ENCODE peak calls at places on chromosomes 5 and 9, in eight cellular contexts. One of them, this sample, is unnamed.
A peak's percentile ranks its signal among the peaks of the same experiment; 100 is the strongest.

GRCh38 chr5:137758719-137759312 is 4.7 kb upstream of the HNRNPA0 start:
- DNase-seq in GM23248: peak; percentile 6
- DNase-seq in nephron progenitor cell: no peak
- DNase-seq in frontal cortex: no peak
- DNase-seq in DMS153: no peak
- DNase-seq in activated CD4-positive, alpha-beta T cell treated with anti-CD3 and anti-CD28 coated beads for 36 hours: no peak
- DNase-seq in stomach: no peak
- DNase-seq in activated T-helper 1 cell treated with Interleukin-2 at 50 U/mL for 16 hours: no peak
- DNase-seq in this sample: no peak

GRCh38 chr5:175680463-175680862 is 22.6 kb downstream of the HRH2 start:
- DNase-seq in GM23248: no peak
- DNase-seq in nephron progenitor cell: no peak
- DNase-seq in frontal cortex: no peak
- DNase-seq in DMS153: no peak
- DNase-seq in activated CD4-positive, alpha-beta T cell treated with anti-CD3 and anti-CD28 coated beads for 36 hours: no peak
- DNase-seq in stomach: no peak
- DNase-seq in activated T-helper 1 cell treated with Interleukin-2 at 50 U/mL for 16 hours: no peak
- DNase-seq in this sample: no peak

GRCh38 chr5:154308457-154309360 is 118.2 kb downstream of the GALNT10 start:
- DNase-seq in GM23248: peak; percentile 93
- DNase-seq in nephron progenitor cell: no peak
- DNase-seq in frontal cortex: no peak
- DNase-seq in DMS153: no peak
- DNase-seq in activated CD4-positive, alpha-beta T cell treated with anti-CD3 and anti-CD28 coated beads for 36 hours: no peak
- DNase-seq in stomach: no peak
- DNase-seq in activated T-helper 1 cell treated with Interleukin-2 at 50 U/mL for 16 hours: no peak
- DNase-seq in this sample: no peak

GRCh38 chr5:142145106-142145900 is 36.7 kb downstream of the NDFIP1 start:
- DNase-seq in GM23248: peak; percentile 80
- DNase-seq in nephron progenitor cell: peak; percentile 56
- DNase-seq in frontal cortex: peak; percentile 19
- DNase-seq in DMS153: no peak
- DNase-seq in activated CD4-positive, alpha-beta T cell treated with anti-CD3 and anti-CD28 coated beads for 36 hours: peak; percentile 78
- DNase-seq in stomach: peak; percentile 66
- DNase-seq in activated T-helper 1 cell treated with Interleukin-2 at 50 U/mL for 16 hours: peak; percentile 6
- DNase-seq in this sample: peak; percentile 79

GRCh38 chr5:83124593-83124992 is 47.2 kb downstream of the XRCC4 start:
- DNase-seq in GM23248: no peak
- DNase-seq in nephron progenitor cell: no peak
- DNase-seq in frontal cortex: no peak
- DNase-seq in DMS153: no peak
- DNase-seq in activated CD4-positive, alpha-beta T cell treated with anti-CD3 and anti-CD28 coated beads for 36 hours: no peak
- DNase-seq in stomach: no peak
- DNase-seq in activated T-helper 1 cell treated with Interleukin-2 at 50 U/mL for 16 hours: no peak
- DNase-seq in this sample: no peak

GRCh38 chr9:123609844-123610243 is 253.8 kb downstream of the CRB2 start:
- DNase-seq in GM23248: peak; percentile 40
- DNase-seq in nephron progenitor cell: no peak
- DNase-seq in frontal cortex: no peak
- DNase-seq in DMS153: no peak
- DNase-seq in activated CD4-positive, alpha-beta T cell treated with anti-CD3 and anti-CD28 coated beads for 36 hours: no peak
- DNase-seq in stomach: no peak
- DNase-seq in activated T-helper 1 cell treated with Interleukin-2 at 50 U/mL for 16 hours: no peak
- DNase-seq in this sample: no peak

GRCh38 chr5:137279631-137280236 is 219.4 kb downstream of the SPOCK1 start:
- DNase-seq in GM23248: no peak
- DNase-seq in nephron progenitor cell: no peak
- DNase-seq in frontal cortex: no peak
- DNase-seq in DMS153: peak; percentile 21
- DNase-seq in activated CD4-positive, alpha-beta T cell treated with anti-CD3 and anti-CD28 coated beads for 36 hours: no peak
- DNase-seq in stomach: no peak
- DNase-seq in activated T-helper 1 cell treated with Interleukin-2 at 50 U/mL for 16 hours: no peak
- DNase-seq in this sample: no peak

GRCh38 chr5:133824661-133825254 is 143.7 kb downstream of the C5orf15 start:
- DNase-seq in GM23248: no peak
- DNase-seq in nephron progenitor cell: no peak
- DNase-seq in frontal cortex: no peak
- DNase-seq in DMS153: no peak
- DNase-seq in activated CD4-positive, alpha-beta T cell treated with anti-CD3 and anti-CD28 coated beads for 36 hours: peak; percentile 60
- DNase-seq in stomach: no peak
- DNase-seq in activated T-helper 1 cell treated with Interleukin-2 at 50 U/mL for 16 hours: no peak
- DNase-seq in this sample: no peak

GRCh38 chr9:89309608-89310485 is 1.1 kb upstream of the CKS2 start:
- DNase-seq in GM23248: peak; percentile 30
- DNase-seq in nephron progenitor cell: no peak
- DNase-seq in frontal cortex: no peak
- DNase-seq in DMS153: no peak
- DNase-seq in activated CD4-positive, alpha-beta T cell treated with anti-CD3 and anti-CD28 coated beads for 36 hours: peak; percentile 31
- DNase-seq in stomach: no peak
- DNase-seq in activated T-helper 1 cell treated with Interleukin-2 at 50 U/mL for 16 hours: no peak
- DNase-seq in this sample: peak; percentile 49

GRCh38 chr9:70539526-70539925 is 125.1 kb upstream of the KLF9 start:
- DNase-seq in GM23248: no peak
- DNase-seq in nephron progenitor cell: no peak
- DNase-seq in frontal cortex: no peak
- DNase-seq in DMS153: no peak
- DNase-seq in activated CD4-positive, alpha-beta T cell treated with anti-CD3 and anti-CD28 coated beads for 36 hours: no peak
- DNase-seq in stomach: no peak
- DNase-seq in activated T-helper 1 cell treated with Interleukin-2 at 50 U/mL for 16 hours: no peak
- DNase-seq in this sample: no peak

GRCh38 chr9:113520109-113520642 is 56.6 kb downstream of the RGS3 start:
- DNase-seq in GM23248: peak; percentile 27
- DNase-seq in nephron progenitor cell: no peak
- DNase-seq in frontal cortex: no peak
- DNase-seq in DMS153: no peak
- DNase-seq in activated CD4-positive, alpha-beta T cell treated with anti-CD3 and anti-CD28 coated beads for 36 hours: peak; percentile 73
- DNase-seq in stomach: no peak
- DNase-seq in activated T-helper 1 cell treated with Interleukin-2 at 50 U/mL for 16 hours: peak; percentile 30
- DNase-seq in this sample: peak; percentile 69

GRCh38 chr5:88743231-88743879 is 139.6 kb downstream of the MEF2C start:
- DNase-seq in GM23248: peak; percentile 20
- DNase-seq in nephron progenitor cell: no peak
- DNase-seq in frontal cortex: no peak
- DNase-seq in DMS153: no peak
- DNase-seq in activated CD4-positive, alpha-beta T cell treated with anti-CD3 and anti-CD28 coated beads for 36 hours: no peak
- DNase-seq in stomach: no peak
- DNase-seq in activated T-helper 1 cell treated with Interleukin-2 at 50 U/mL for 16 hours: no peak
- DNase-seq in this sample: no peak

GRCh38 chr9:133114451-133114885 is 6.6 kb downstream of the RALGDS start:
- DNase-seq in GM23248: peak; percentile 58
- DNase-seq in nephron progenitor cell: no peak
- DNase-seq in frontal cortex: peak; percentile 63
- DNase-seq in DMS153: peak; percentile 70
- DNase-seq in activated CD4-positive, alpha-beta T cell treated with anti-CD3 and anti-CD28 coated beads for 36 hours: no peak
- DNase-seq in stomach: no peak
- DNase-seq in activated T-helper 1 cell treated with Interleukin-2 at 50 U/mL for 16 hours: no peak
- DNase-seq in this sample: no peak

GRCh38 chr9:81224166-81224858 is 465.0 kb downstream of the TLE1 start:
- DNase-seq in GM23248: no peak
- DNase-seq in nephron progenitor cell: no peak
- DNase-seq in frontal cortex: no peak
- DNase-seq in DMS153: no peak
- DNase-seq in activated CD4-positive, alpha-beta T cell treated with anti-CD3 and anti-CD28 coated beads for 36 hours: no peak
- DNase-seq in stomach: no peak
- DNase-seq in activated T-helper 1 cell treated with Interleukin-2 at 50 U/mL for 16 hours: no peak
- DNase-seq in this sample: no peak

GRCh38 chr5:93620487-93621339 is 37.7 kb downstream of the NR2F1 start:
- DNase-seq in GM23248: peak; percentile 85
- DNase-seq in nephron progenitor cell: peak; percentile 76
- DNase-seq in frontal cortex: peak; percentile 72
- DNase-seq in DMS153: peak; percentile 59
- DNase-seq in activated CD4-positive, alpha-beta T cell treated with anti-CD3 and anti-CD28 coated beads for 36 hours: peak; percentile 77
- DNase-seq in stomach: peak; percentile 71
- DNase-seq in activated T-helper 1 cell treated with Interleukin-2 at 50 U/mL for 16 hours: no peak
- DNase-seq in this sample: peak; percentile 77

GRCh38 chr9:13939129-13939528 is 374.8 kb downstream of the NFIB start:
- DNase-seq in GM23248: peak; percentile 89
- DNase-seq in nephron progenitor cell: no peak
- DNase-seq in frontal cortex: no peak
- DNase-seq in DMS153: no peak
- DNase-seq in activated CD4-positive, alpha-beta T cell treated with anti-CD3 and anti-CD28 coated beads for 36 hours: no peak
- DNase-seq in stomach: no peak
- DNase-seq in activated T-helper 1 cell treated with Interleukin-2 at 50 U/mL for 16 hours: no peak
- DNase-seq in this sample: no peak

GRCh38 chr5:54378707-54379106 is 68.3 kb upstream of the ARL15 start:
- DNase-seq in GM23248: no peak
- DNase-seq in nephron progenitor cell: no peak
- DNase-seq in frontal cortex: no peak
- DNase-seq in DMS153: no peak
- DNase-seq in activated CD4-positive, alpha-beta T cell treated with anti-CD3 and anti-CD28 coated beads for 36 hours: no peak
- DNase-seq in stomach: no peak
- DNase-seq in activated T-helper 1 cell treated with Interleukin-2 at 50 U/mL for 16 hours: no peak
- DNase-seq in this sample: no peak

GRCh38 chr9:135105211-135105745 is 17.8 kb downstream of the OLFM1 start:
- DNase-seq in GM23248: no peak
- DNase-seq in nephron progenitor cell: no peak
- DNase-seq in frontal cortex: no peak
- DNase-seq in DMS153: no peak
- DNase-seq in activated CD4-positive, alpha-beta T cell treated with anti-CD3 and anti-CD28 coated beads for 36 hours: no peak
- DNase-seq in stomach: no peak
- DNase-seq in activated T-helper 1 cell treated with Interleukin-2 at 50 U/mL for 16 hours: no peak
- DNase-seq in this sample: no peak

GRCh38 chr9:106864533-106865143 is 1.7 kb downstream of the ZNF462 start:
- DNase-seq in GM23248: peak; percentile 56
- DNase-seq in nephron progenitor cell: no peak
- DNase-seq in frontal cortex: no peak
- DNase-seq in DMS153: no peak
- DNase-seq in activated CD4-positive, alpha-beta T cell treated with anti-CD3 and anti-CD28 coated beads for 36 hours: no peak
- DNase-seq in stomach: no peak
- DNase-seq in activated T-helper 1 cell treated with Interleukin-2 at 50 U/mL for 16 hours: no peak
- DNase-seq in this sample: no peak

GRCh38 chr9:4366649-4367330 is 66.9 kb upstream of the GLIS3 start:
- DNase-seq in GM23248: peak; percentile 70
- DNase-seq in nephron progenitor cell: peak; percentile 26
- DNase-seq in frontal cortex: peak; percentile 17
- DNase-seq in DMS153: peak; percentile 56
- DNase-seq in activated CD4-positive, alpha-beta T cell treated with anti-CD3 and anti-CD28 coated beads for 36 hours: peak; percentile 53
- DNase-seq in stomach: peak; percentile 37
- DNase-seq in activated T-helper 1 cell treated with Interleukin-2 at 50 U/mL for 16 hours: no peak
- DNase-seq in this sample: peak; percentile 26

GRCh38 chr9:105299190-105299854 is 54.9 kb downstream of the SLC44A1 start:
- DNase-seq in GM23248: peak; percentile 94
- DNase-seq in nephron progenitor cell: no peak
- DNase-seq in frontal cortex: no peak
- DNase-seq in DMS153: no peak
- DNase-seq in activated CD4-positive, alpha-beta T cell treated with anti-CD3 and anti-CD28 coated beads for 36 hours: peak; percentile 34
- DNase-seq in stomach: peak; percentile 41
- DNase-seq in activated T-helper 1 cell treated with Interleukin-2 at 50 U/mL for 16 hours: no peak
- DNase-seq in this sample: no peak

GRCh38 chr9:74951725-74952151 is 974 bp downstream of the C9orf40 start:
- DNase-seq in GM23248: peak; percentile 68
- DNase-seq in nephron progenitor cell: peak; percentile 59
- DNase-seq in frontal cortex: peak; percentile 30
- DNase-seq in DMS153: no peak
- DNase-seq in activated CD4-positive, alpha-beta T cell treated with anti-CD3 and anti-CD28 coated beads for 36 hours: peak; percentile 65
- DNase-seq in stomach: peak; percentile 53
- DNase-seq in activated T-helper 1 cell treated with Interleukin-2 at 50 U/mL for 16 hours: peak; percentile 10
- DNase-seq in this sample: peak; percentile 41

GRCh38 chr9:16133556-16134227 is 580.8 kb downstream of the CCDC171 start:
- DNase-seq in GM23248: peak; percentile 78
- DNase-seq in nephron progenitor cell: peak; percentile 48
- DNase-seq in frontal cortex: no peak
- DNase-seq in DMS153: no peak
- DNase-seq in activated CD4-positive, alpha-beta T cell treated with anti-CD3 and anti-CD28 coated beads for 36 hours: peak; percentile 52
- DNase-seq in stomach: no peak
- DNase-seq in activated T-helper 1 cell treated with Interleukin-2 at 50 U/mL for 16 hours: no peak
- DNase-seq in this sample: peak; percentile 47

GRCh38 chr5:14157494-14157782 is 14.3 kb downstream of the TRIO start:
- DNase-seq in GM23248: no peak
- DNase-seq in nephron progenitor cell: no peak
- DNase-seq in frontal cortex: no peak
- DNase-seq in DMS153: no peak
- DNase-seq in activated CD4-positive, alpha-beta T cell treated with anti-CD3 and anti-CD28 coated beads for 36 hours: no peak
- DNase-seq in stomach: no peak
- DNase-seq in activated T-helper 1 cell treated with Interleukin-2 at 50 U/mL for 16 hours: no peak
- DNase-seq in this sample: no peak

GRCh38 chr9:20925256-20926046 is 106.0 kb downstream of the HACD4 start:
- DNase-seq in GM23248: no peak
- DNase-seq in nephron progenitor cell: no peak
- DNase-seq in frontal cortex: no peak
- DNase-seq in DMS153: no peak
- DNase-seq in activated CD4-positive, alpha-beta T cell treated with anti-CD3 and anti-CD28 coated beads for 36 hours: no peak
- DNase-seq in stomach: no peak
- DNase-seq in activated T-helper 1 cell treated with Interleukin-2 at 50 U/mL for 16 hours: no peak
- DNase-seq in this sample: no peak

GRCh38 chr5:117463836-117464235 is 889.2 kb upstream of the SEMA6A start:
- DNase-seq in GM23248: no peak
- DNase-seq in nephron progenitor cell: no peak
- DNase-seq in frontal cortex: no peak
- DNase-seq in DMS153: no peak
- DNase-seq in activated CD4-positive, alpha-beta T cell treated with anti-CD3 and anti-CD28 coated beads for 36 hours: no peak
- DNase-seq in stomach: no peak
- DNase-seq in activated T-helper 1 cell treated with Interleukin-2 at 50 U/mL for 16 hours: no peak
- DNase-seq in this sample: no peak

GRCh38 chr5:134905246-134905996 is 490 bp downstream of the PCBD2 start:
- DNase-seq in GM23248: peak; percentile 78
- DNase-seq in nephron progenitor cell: no peak
- DNase-seq in frontal cortex: peak; percentile 58
- DNase-seq in DMS153: peak; percentile 30
- DNase-seq in activated CD4-positive, alpha-beta T cell treated with anti-CD3 and anti-CD28 coated beads for 36 hours: peak; percentile 76
- DNase-seq in stomach: peak; percentile 58
- DNase-seq in activated T-helper 1 cell treated with Interleukin-2 at 50 U/mL for 16 hours: peak; percentile 26
- DNase-seq in this sample: no peak

GRCh38 chr5:75167345-75167744 is 69.3 kb downstream of the ANKRD31 start:
- DNase-seq in GM23248: peak; percentile 17
- DNase-seq in nephron progenitor cell: no peak
- DNase-seq in frontal cortex: no peak
- DNase-seq in DMS153: no peak
- DNase-seq in activated CD4-positive, alpha-beta T cell treated with anti-CD3 and anti-CD28 coated beads for 36 hours: no peak
- DNase-seq in stomach: no peak
- DNase-seq in activated T-helper 1 cell treated with Interleukin-2 at 50 U/mL for 16 hours: no peak
- DNase-seq in this sample: no peak

GRCh38 chr5:89350684-89351083 is 467.7 kb upstream of the MEF2C start:
- DNase-seq in GM23248: no peak
- DNase-seq in nephron progenitor cell: no peak
- DNase-seq in frontal cortex: no peak
- DNase-seq in DMS153: no peak
- DNase-seq in activated CD4-positive, alpha-beta T cell treated with anti-CD3 and anti-CD28 coated beads for 36 hours: no peak
- DNase-seq in stomach: no peak
- DNase-seq in activated T-helper 1 cell treated with Interleukin-2 at 50 U/mL for 16 hours: no peak
- DNase-seq in this sample: no peak

GRCh38 chr5:113147088-113147487 is 170.5 kb downstream of the DCP2 start:
- DNase-seq in GM23248: peak; percentile 93
- DNase-seq in nephron progenitor cell: no peak
- DNase-seq in frontal cortex: no peak
- DNase-seq in DMS153: no peak
- DNase-seq in activated CD4-positive, alpha-beta T cell treated with anti-CD3 and anti-CD28 coated beads for 36 hours: no peak
- DNase-seq in stomach: no peak
- DNase-seq in activated T-helper 1 cell treated with Interleukin-2 at 50 U/mL for 16 hours: no peak
- DNase-seq in this sample: no peak

GRCh38 chr9:99054581-99054980 is 50.3 kb upstream of the TGFBR1 start:
- DNase-seq in GM23248: peak; percentile 61
- DNase-seq in nephron progenitor cell: no peak
- DNase-seq in frontal cortex: no peak
- DNase-seq in DMS153: no peak
- DNase-seq in activated CD4-positive, alpha-beta T cell treated with anti-CD3 and anti-CD28 coated beads for 36 hours: no peak
- DNase-seq in stomach: no peak
- DNase-seq in activated T-helper 1 cell treated with Interleukin-2 at 50 U/mL for 16 hours: no peak
- DNase-seq in this sample: no peak

GRCh38 chr5:10467281-10468198 is 25.9 kb downstream of the ROPN1L start:
- DNase-seq in GM23248: peak; percentile 54
- DNase-seq in nephron progenitor cell: peak; percentile 20
- DNase-seq in frontal cortex: no peak
- DNase-seq in DMS153: no peak
- DNase-seq in activated CD4-positive, alpha-beta T cell treated with anti-CD3 and anti-CD28 coated beads for 36 hours: no peak
- DNase-seq in stomach: no peak
- DNase-seq in activated T-helper 1 cell treated with Interleukin-2 at 50 U/mL for 16 hours: no peak
- DNase-seq in this sample: no peak

GRCh38 chr9:122186777-122187176 is 27.1 kb downstream of the MORN5 start:
- DNase-seq in GM23248: no peak
- DNase-seq in nephron progenitor cell: no peak
- DNase-seq in frontal cortex: no peak
- DNase-seq in DMS153: no peak
- DNase-seq in activated CD4-positive, alpha-beta T cell treated with anti-CD3 and anti-CD28 coated beads for 36 hours: no peak
- DNase-seq in stomach: no peak
- DNase-seq in activated T-helper 1 cell treated with Interleukin-2 at 50 U/mL for 16 hours: no peak
- DNase-seq in this sample: no peak

GRCh38 chr5:113331201-113331551 is 103.6 kb downstream of the TSSK1B start:
- DNase-seq in GM23248: peak; percentile 81
- DNase-seq in nephron progenitor cell: no peak
- DNase-seq in frontal cortex: no peak
- DNase-seq in DMS153: no peak
- DNase-seq in activated CD4-positive, alpha-beta T cell treated with anti-CD3 and anti-CD28 coated beads for 36 hours: no peak
- DNase-seq in stomach: no peak
- DNase-seq in activated T-helper 1 cell treated with Interleukin-2 at 50 U/mL for 16 hours: no peak
- DNase-seq in this sample: no peak

This sample was measured in left colon.